ENCODE peak calls at places on chromosomes 2 and 18, in six cellular contexts. S, H, G, B, J and X are unnamed samples. For H3K4me1, the result is how much of the 10 kb centered on the place peaks cover.

GRCh38 chr2:238504181-238504711 is 77.5 kb downstream of the ASB1 start:
- DNase-seq in J (no peak), G (no peak), H (no peak), B (no peak), S (no peak), X (no peak)

GRCh38 chr2:155377931-155378444 is 679.5 kb downstream of the KCNJ3 start:
- DNase-seq in B (no peak), J (no peak), G (no peak), H (no peak), S (no peak), X (no peak)

GRCh38 chr18:8507881-8508280 is 101.4 kb upstream of the RAB12 start:
- DNase-seq in G (no peak), B (no peak), J (no peak), H (no peak), S (no peak), X (no peak)

GRCh38 chr2:190685348-190685747 is 36.5 kb downstream of the NAB1 start:
- DNase-seq in S (no peak), B (no peak), J (no peak), H (no peak), G (no peak), X (no peak)

GRCh38 chr2:240350696-240351087 is 84.8 kb upstream of the GPC1 start:
- DNase-seq in B (no peak), J (no peak), H (no peak), G (no peak), S (no peak), X (no peak)

GRCh38 chr2:529425-529824 is 147.8 kb downstream of the TMEM18 start:
- DNase-seq in B (peak), G (no peak), H (no peak), S (no peak), J (no peak), X (no peak)

GRCh38 chr2:68456198-68456597 is 10.9 kb downstream of the FBXO48 start:
- DNase-seq in G (no peak), S (no peak), H (no peak), J (no peak), B (no peak), X (no peak)

GRCh38 chr2:182911813-182912517 is 45.5 kb upstream of the FRZB start:
- DNase-seq in J (no peak), H (no peak), G (no peak), S (no peak), B (no peak), X (no peak)

GRCh38 chr2:46850742-46851141 is 64.9 kb downstream of the MCFD2 start:
- DNase-seq in B (no peak), J (peak), S (no peak), H (no peak), G (peak), X (no peak)

GRCh38 chr18:68560128-68560527 is 154.8 kb downstream of the TMX3 start:
- DNase-seq in G (no peak), B (no peak), H (no peak), S (no peak), J (no peak), X (no peak)

GRCh38 chr2:133266926-133267590 is 301.2 kb downstream of the NCKAP5 start:
- DNase-seq in B (no peak), G (no peak), H (no peak), J (peak), S (no peak), X (no peak)

GRCh38 chr2:5596848-5597247 is 95.3 kb upstream of the SOX11 start:
- DNase-seq in G (no peak), B (no peak), J (no peak), H (no peak), S (no peak), X (no peak)

GRCh38 chr2:161273038-161273760 is 35.0 kb upstream of the PSMD14 start:
- DNase-seq in B (peak), G (no peak), J (peak), S (no peak), H (peak), X (no peak)

GRCh38 chr2:225037374-225038075 is 4.7 kb downstream of the DOCK10 start:
- DNase-seq in S (no peak), H (no peak), J (no peak), G (no peak), B (peak), X (no peak)

GRCh38 chr2:226788064-226788463 is 11.6 kb downstream of the IRS1 start:
- DNase-seq in S (no peak), J (no peak), G (no peak), H (no peak), B (no peak), X (no peak)

GRCh38 chr2:105857076-105857740 is 112.5 kb downstream of the NCK2 start:
- DNase-seq in J (no peak), H (peak), S (no peak), G (no peak), B (peak), X (peak)

GRCh38 chr2:30486655-30487054 is 39.6 kb downstream of the LCLAT1 start:
- DNase-seq in J (no peak), G (no peak), S (no peak), H (no peak), B (no peak), X (no peak)

GRCh38 chr2:37656512-37657423 is 14.7 kb downstream of the CDC42EP3 start:
- DNase-seq in S (no peak), G (no peak), H (peak), J (no peak), B (peak), X (no peak)

GRCh38 chr18:76545433-76546281 is 50.6 kb upstream of the ZNF516 start:
- DNase-seq in S (no peak), J (no peak), G (no peak), B (no peak), H (no peak), X (no peak)

GRCh38 chr2:21099281-21099907 is 24.4 kb upstream of the TDRD15 start:
- DNase-seq in B (no peak), S (no peak), G (no peak), J (no peak), H (no peak), X (no peak)
- H3K4me3 ChIP-seq in B (no peak), S (no peak), G (no peak), J (no peak), H (no peak), X (no peak)

GRCh38 chr2:45839388-45840251 is 188.1 kb downstream of the PRKCE start:
- DNase-seq in J (no peak), H (no peak), G (no peak), S (no peak), B (no peak), X (no peak)

GRCh38 chr2:45845058-45845457 is 193.6 kb downstream of the PRKCE start:
- DNase-seq in J (no peak), H (no peak), B (no peak), S (no peak), G (no peak), X (no peak)

GRCh38 chr2:45840481-45840880 is 189.0 kb downstream of the PRKCE start:
- DNase-seq in J (no peak), S (no peak), B (no peak), H (no peak), G (no peak), X (no peak)

GRCh38 chr2:45843136-45843535 is 191.7 kb downstream of the PRKCE start:
- DNase-seq in J (no peak), H (no peak), B (peak), S (peak), G (no peak), X (no peak)

GRCh38 chr2:45841752-45842407 is 190.4 kb downstream of the PRKCE start:
- DNase-seq in J (no peak), B (no peak), G (no peak), H (no peak), S (no peak), X (no peak)
- H3K4me1 ChIP-seq in J (under half), B (under half), G (under half), H (under half), S (under half), X (under half)

GRCh38 chr18:58222439-58223125 is 178.6 kb downstream of the NEDD4L start:
- DNase-seq in G (no peak), B (no peak), S (no peak), J (peak), H (no peak), X (no peak)
- H3K4me3 ChIP-seq in G (no peak), B (no peak), S (peak), J (no peak), H (no peak), X (no peak)

DNA sequence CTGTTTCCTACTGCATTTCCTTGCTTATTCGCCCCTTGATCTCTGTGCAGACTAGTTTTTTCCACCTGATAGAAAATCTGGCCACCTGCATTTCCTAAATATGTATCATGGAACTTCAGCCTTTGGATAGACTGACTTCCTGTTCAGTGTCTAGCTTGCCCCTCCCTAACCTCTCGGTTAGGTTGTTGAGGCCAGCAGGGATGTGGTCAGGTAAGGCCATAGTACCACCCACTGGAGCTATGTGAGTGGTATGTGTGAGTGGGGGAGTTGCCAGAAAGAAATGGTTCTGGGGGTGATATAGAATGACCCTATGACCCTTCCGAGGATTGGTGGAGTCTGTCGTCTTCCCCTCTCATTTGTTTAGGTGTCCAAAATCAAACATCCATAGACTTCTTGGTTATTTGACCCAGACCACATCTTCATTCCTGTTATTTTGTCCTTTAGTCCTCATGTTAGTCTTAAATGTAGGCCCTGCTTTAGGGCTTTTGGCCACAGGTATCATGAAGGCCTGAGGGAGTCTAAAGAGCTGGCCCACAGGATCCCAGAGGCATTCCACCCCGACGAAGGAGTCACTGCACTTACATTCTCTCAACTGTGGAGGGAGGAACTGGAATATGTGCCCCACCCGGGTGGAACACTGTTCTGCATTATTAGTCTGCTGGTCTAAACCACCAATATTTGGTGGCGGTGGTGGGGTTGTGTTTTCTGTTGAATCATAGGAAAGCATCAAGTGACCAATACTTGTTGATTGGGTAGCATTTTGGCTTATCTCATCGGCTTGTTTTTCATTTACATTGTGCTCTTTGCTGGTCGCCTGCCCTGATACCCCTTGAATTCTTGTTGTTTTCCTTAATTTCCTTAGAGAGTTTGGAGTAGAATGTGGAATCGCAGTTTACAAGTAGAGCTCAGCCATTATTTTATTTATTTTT is 21.9 kb downstream of the CAB39 start:
- DNase-seq in G (no peak), H (no peak), S (no peak), B (no peak), J (no peak), X (no peak)
- H3K4me1 ChIP-seq in G (under half), H (half or more), S (half or more), B (half or more), J (half or more), X (half or more)

DNA sequence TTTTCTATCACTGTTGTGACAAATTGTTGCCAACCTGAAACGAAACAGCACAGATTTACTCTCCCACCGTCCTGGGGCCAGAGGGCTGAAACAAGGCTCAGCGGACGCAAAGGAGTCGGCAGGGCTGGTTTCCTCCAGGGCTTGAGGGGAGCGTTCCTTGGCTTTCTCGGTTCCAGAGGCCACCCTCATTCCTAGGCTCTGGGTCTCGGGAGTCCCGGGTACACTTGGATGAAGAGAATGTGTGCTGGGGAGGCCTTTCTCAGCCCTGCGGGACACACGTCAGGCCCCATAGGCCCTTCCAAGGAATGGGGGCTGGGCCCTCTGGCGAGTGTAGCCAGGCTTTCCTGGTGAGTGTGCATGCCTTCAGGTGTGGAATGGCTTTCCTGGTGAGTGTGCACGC is 287.3 kb upstream of the HS6ST1 start:
- DNase-seq in B (no peak), S (peak), G (no peak), J (no peak), H (no peak), X (no peak)
- H3K4me3 ChIP-seq in B (no peak), S (no peak), G (no peak), J (no peak), H (no peak), X (no peak)

DNA sequence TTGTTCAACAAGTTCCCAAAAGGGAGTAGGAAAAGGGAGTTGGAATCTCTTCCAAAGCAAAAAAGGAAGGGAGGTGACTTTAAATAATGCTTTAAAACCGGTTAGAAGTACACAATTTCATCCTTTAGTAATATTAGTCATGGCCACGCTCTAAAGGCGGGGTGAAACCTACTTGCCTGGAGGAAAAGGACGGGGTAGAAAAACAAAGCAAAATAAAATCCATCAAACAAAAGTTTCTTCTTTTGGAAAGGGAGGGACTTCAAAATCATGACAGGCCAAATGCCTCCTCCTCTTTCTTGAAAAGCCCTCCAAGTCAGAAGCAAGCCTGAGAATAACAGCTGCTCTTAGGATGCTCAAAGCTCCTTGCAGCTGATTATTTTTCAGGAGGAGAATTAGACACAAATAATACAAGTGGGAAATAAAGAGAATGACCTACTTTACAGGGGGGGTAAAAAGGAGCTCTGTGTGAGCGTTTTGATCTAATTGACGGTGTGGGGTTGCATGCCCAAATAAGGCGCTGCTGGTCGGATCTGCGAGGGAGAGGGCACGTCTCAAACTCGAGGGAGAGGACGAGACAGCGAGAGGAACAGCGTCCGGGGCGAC is 1.8 kb upstream of the NPAS2 start:
- DNase-seq in G (no peak), B (no peak), S (no peak), J (no peak), H (no peak), X (no peak)
- H3K4me1 ChIP-seq in G (under half), B (under half), S (under half), J (under half), H (under half), X (under half)

GRCh38 chr2:193496786-193497185 is 1302.1 kb upstream of the TMEFF2 start:
- DNase-seq in G (no peak), S (no peak), J (no peak), H (no peak), B (no peak), X (no peak)

GRCh38 chr2:193505620-193506019 is 1310.9 kb upstream of the TMEFF2 start:
- DNase-seq in H (no peak), B (no peak), S (no peak), G (no peak), J (no peak), X (no peak)

GRCh38 chr2:193506035-193506434 is 1311.3 kb upstream of the TMEFF2 start:
- DNase-seq in G (no peak), S (no peak), B (no peak), H (no peak), J (no peak), X (no peak)

GRCh38 chr2:193502363-193503035 is 1307.8 kb upstream of the TMEFF2 start:
- DNase-seq in J (no peak), S (no peak), G (no peak), H (no peak), B (no peak), X (no peak)
- H3K4me3 ChIP-seq in J (no peak), S (no peak), G (no peak), H (no peak), B (no peak), X (no peak)

GRCh38 chr2:39416172-39416571 is 20.9 kb downstream of the MAP4K3 start:
- DNase-seq in J (no peak), B (no peak), H (no peak), S (no peak), G (no peak), X (no peak)
- H3K4me1 ChIP-seq in J (under half), B (under half), H (under half), S (under half), G (half or more), X (under half)

DNA sequence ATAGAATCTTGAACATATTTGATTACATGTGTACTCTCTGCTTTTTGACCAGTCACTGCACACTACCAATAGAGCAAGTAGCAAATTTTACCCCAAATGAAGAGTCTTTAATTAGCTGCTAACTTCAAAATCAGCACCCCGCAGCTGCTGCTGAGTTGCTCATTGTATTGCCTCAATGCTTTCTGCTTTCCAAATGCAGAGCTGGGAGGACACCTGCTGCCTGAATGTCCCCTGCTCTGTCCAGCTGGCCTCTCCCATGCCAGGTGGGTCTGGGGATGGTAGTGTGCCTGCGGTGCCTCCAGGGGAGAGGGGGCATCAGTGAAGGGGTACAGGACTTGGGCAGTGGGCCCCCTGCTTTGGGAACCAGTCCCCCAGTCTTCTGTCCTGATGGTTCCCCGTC is 184.8 kb downstream of the PRKCE start:
- DNase-seq in H (no peak), B (no peak), G (no peak), S (no peak), J (no peak), X (no peak)
- H3K4me3 ChIP-seq in H (no peak), B (no peak), G (no peak), S (no peak), J (no peak), X (no peak)